ENCODE peak calls at places on chromosomes 7 and 10, in eight cellular contexts. Y is iris pigment epithelial cell, K is HepG2, A is uterus, N is stomach, Z is NCI-H2081, V is WTC11, R is epithelial cell of esophagus. M is an unnamed sample.

GRCh38 chr7:5177060-5177459 is 13.0 kb upstream of the WIPI2 start:
- DNase-seq in Z (no peak), Y (peak; percentile 82), N (peak; percentile 93), K (no peak), V (no peak), R (no peak), A (peak; percentile 60), M (no peak)

GRCh38 chr10:110600487-110601101 is 33.1 kb downstream of the SMC3 start:
- DNase-seq in V (no peak), N (no peak), R (peak; percentile 70), K (peak; percentile 62), Z (peak; percentile 34), A (no peak), Y (peak; percentile 67), M (peak; percentile 19)

GRCh38 chr10:30897547-30897946 is 134.1 kb downstream of the ZNF438 start:
- DNase-seq in R (no peak), K (no peak), Z (no peak), A (no peak), V (no peak), Y (no peak), N (no peak), M (no peak)

GRCh38 chr7:141462958-141463357 is 88.3 kb upstream of the AGK start:
- DNase-seq in Y (no peak), K (no peak), Z (no peak), N (no peak), R (no peak), A (no peak), V (no peak), M (no peak)

GRCh38 chr7:129949292-129950133 is 3.2 kb downstream of the UBE2H start:
- DNase-seq in A (no peak), Y (peak; percentile 86), Z (peak; percentile 40), V (peak; percentile 23), R (peak; percentile 95), K (peak; percentile 81), N (no peak), M (no peak)

GRCh38 chr10:104642311-104643022 is 1.4 kb downstream of the SORCS3 start:
- DNase-seq in R (peak; percentile 52), K (peak; percentile 28), N (no peak), A (no peak), V (peak; percentile 95), Y (peak; percentile 15), Z (no peak), M (peak; percentile 78)

GRCh38 chr7:99030951-99031350 is 113.0 kb downstream of the SMURF1 start:
- DNase-seq in Y (no peak), R (no peak), Z (no peak), A (no peak), V (no peak), N (no peak), K (no peak), M (no peak)

GRCh38 chr7:101549734-101550133 is 79.4 kb downstream of the MYL10 start:
- DNase-seq in V (peak; percentile 0), K (no peak), N (no peak), A (peak; percentile 0), Y (no peak), R (peak; percentile 17), Z (no peak), M (no peak)

GRCh38 chr10:21318768-21319167 is 206.7 kb downstream of the SKIDA1 start:
- DNase-seq in A (no peak), R (no peak), Y (no peak), Z (no peak), N (no peak), K (no peak), V (no peak), M (peak; percentile 41)

GRCh38 chr10:95430231-95430951 is 130.8 kb downstream of the SORBS1 start:
- DNase-seq in V (peak; percentile 55), A (peak; percentile 53), N (peak; percentile 65), Z (peak; percentile 34), K (peak; percentile 65), R (peak; percentile 71), Y (peak; percentile 40), M (peak; percentile 33)

GRCh38 chr10:137031-137430 is 1.8 kb downstream of the ZMYND11 start:
- DNase-seq in V (peak; percentile 38), Y (peak; percentile 31), A (no peak), R (peak; percentile 40), Z (peak; percentile 43), N (no peak), K (peak; percentile 67), M (peak; percentile 12)

GRCh38 chr7:35753761-35754603 is 46.9 kb upstream of the SEPTIN7 start:
- DNase-seq in N (no peak), Z (no peak), R (no peak), Y (peak; percentile 59), K (no peak), V (no peak), A (peak; percentile 72), M (no peak)

GRCh38 chr7:92880212-92881090 is 44.1 kb upstream of the CDK6 start:
- DNase-seq in Z (peak; percentile 1), K (peak; percentile 62), N (no peak), Y (peak; percentile 17), V (peak; percentile 63), R (peak; percentile 22), A (no peak), M (no peak)

GRCh38 chr10:109893371-109893770 is 29.9 kb downstream of the XPNPEP1 start:
- DNase-seq in Y (no peak), R (no peak), K (no peak), A (no peak), N (no peak), Z (no peak), V (no peak), M (no peak)

GRCh38 chr10:12418000-12418399 is 68.7 kb downstream of the CAMK1D start:
- DNase-seq in Z (no peak), R (peak; percentile 51), N (no peak), A (peak; percentile 70), V (no peak), K (no peak), Y (no peak), M (no peak)

GRCh38 chr7:44962483-44963251 is 16.1 kb downstream of the MYO1G start:
- DNase-seq in Y (peak; percentile 26), V (peak; percentile 61), A (no peak), Z (no peak), K (no peak), N (peak; percentile 36), R (peak; percentile 50), M (no peak)

GRCh38 chr7:157011333-157012112 is 1.1 kb upstream of the MNX1 start:
- DNase-seq in Y (no peak), A (no peak), N (no peak), K (peak; percentile 86), V (no peak), Z (peak; percentile 60), R (no peak), M (peak; percentile 37)

GRCh38 chr7:20786421-20786778 is 286 bp downstream of the SP8 start:
- DNase-seq in Z (peak; percentile 70), R (no peak), A (no peak), K (no peak), Y (no peak), V (no peak), N (no peak), M (peak; percentile 40)

GRCh38 chr7:119270045-119270464 is 1002.9 kb upstream of the KCND2 start:
- DNase-seq in V (peak; percentile 53), N (peak; percentile 57), Z (peak; percentile 78), Y (peak; percentile 63), K (peak; percentile 66), A (peak; percentile 22), R (peak; percentile 85), M (peak; percentile 84)

GRCh38 chr10:93672890-93673289 is 29.5 kb downstream of the FRA10AC1 start:
- DNase-seq in R (no peak), Y (no peak), Z (no peak), V (no peak), A (no peak), N (no peak), K (no peak), M (no peak)

GRCh38 chr10:27157150-27157549 is 2.0 kb downstream of the MASTL start:
- DNase-seq in A (no peak), Y (peak; percentile 15), K (peak; percentile 34), N (no peak), R (peak; percentile 17), Z (no peak), V (no peak), M (no peak)

GRCh38 chr10:88851706-88852105 is at the start of gene ANKRD22:
- DNase-seq in K (no peak), Y (peak; percentile 85), V (no peak), N (peak; percentile 85), A (no peak), R (peak; percentile 99), Z (no peak), M (no peak)

GRCh38 chr10:20991526-20991925 is 94.4 kb upstream of the NEBL start:
- DNase-seq in K (peak; percentile 4), Y (no peak), A (no peak), N (no peak), Z (peak; percentile 18), R (no peak), V (no peak), M (no peak)

GRCh38 chr7:113154128-113154527 is 35.8 kb upstream of the SMIM30 start:
- DNase-seq in V (no peak), A (no peak), K (no peak), N (no peak), R (no peak), Z (no peak), Y (no peak), M (no peak)

GRCh38 chr7:144908943-144909556 is 73.2 kb upstream of the TPK1 start:
- DNase-seq in N (no peak), V (peak; percentile 12), Z (no peak), Y (no peak), K (no peak), A (no peak), R (no peak), M (no peak)

GRCh38 chr10:42924484-42924883 is 141.9 kb downstream of the BMS1 start:
- DNase-seq in V (no peak), N (no peak), K (no peak), Y (no peak), A (no peak), Z (no peak), R (no peak), M (no peak)

GRCh38 chr7:85773116-85773783 is 586.4 kb upstream of the SEMA3D start:
- DNase-seq in A (no peak), Z (no peak), N (no peak), K (no peak), R (peak; percentile 41), V (no peak), Y (peak; percentile 85), M (no peak)

M was measured in NCI-H1105 treated with DMSO at 0.1 percent for 48 hours.